ENCODE peak calls at places on chromosome 10, in five cellular contexts. K, Y, J, R and O are unnamed samples.

GRCh38 chr10:96690755-96691730 is 29.3 kb downstream of the PIK3AP1 start:
- DNase-seq in Y (no peak), K (no peak), J (peak), R (no peak), O (no peak)

GRCh38 chr10:26746111-26746510 is 48.6 kb downstream of the PDSS1 start:
- DNase-seq in K (no peak), R (no peak), Y (no peak), J (no peak), O (no peak)

GRCh38 chr10:80322158-80322557 is 32.7 kb upstream of the MAT1A start:
- DNase-seq in K (no peak), Y (no peak), J (no peak), R (no peak), O (no peak)

GRCh38 chr10:49009231-49009979 is 69.8 kb upstream of the LRRC18 start:
- DNase-seq in Y (no peak), R (no peak), K (no peak), J (no peak), O (no peak)

GRCh38 chr10:73517166-73517888 is 21.5 kb upstream of the PPP3CB start:
- DNase-seq in Y (no peak), R (no peak), K (no peak), J (no peak), O (no peak)

GRCh38 chr10:71598673-71599072 is 120.9 kb downstream of the C10orf105 start:
- DNase-seq in K (no peak), Y (no peak), R (no peak), J (no peak), O (no peak)

GRCh38 chr10:29608062-29608461 is 26.7 kb downstream of the SVIL start:
- DNase-seq in K (no peak), Y (no peak), R (no peak), J (no peak), O (no peak)

GRCh38 chr10:4851846-4852245 is 25.8 kb downstream of the AKR1E2 start:
- DNase-seq in K (no peak), Y (no peak), J (no peak), R (no peak), O (no peak)

GRCh38 chr10:78336402-78336791 is 302.7 kb downstream of the RPS24 start:
- DNase-seq in K (no peak), R (no peak), Y (no peak), J (no peak), O (peak)

GRCh38 chr10:3122486-3123205 is 49.9 kb downstream of the PITRM1 start:
- DNase-seq in J (no peak), K (no peak), R (no peak), Y (no peak), O (no peak)

GRCh38 chr10:47294057-47294456 is 5.9 kb upstream of the GDF10 start:
- DNase-seq in K (no peak), J (no peak), R (no peak), Y (no peak), O (no peak)

GRCh38 chr10:79444243-79445119 is 943 bp downstream of the ZCCHC24 start:
- DNase-seq in R (peak), Y (peak), J (peak), K (peak), O (no peak)

GRCh38 chr10:103797857-103798256 is 57.5 kb downstream of the SH3PXD2A start:
- DNase-seq in J (no peak), R (no peak), K (no peak), Y (no peak), O (no peak)

GRCh38 chr10:92240289-92241157 is 50.4 kb downstream of the CPEB3 start:
- DNase-seq in K (no peak), R (peak), Y (peak), J (peak), O (no peak)

GRCh38 chr10:71975891-71976725 is 11.9 kb downstream of the CHST3 start:
- DNase-seq in R (no peak), K (no peak), J (no peak), Y (no peak), O (no peak)

GRCh38 chr10:71597821-71598498 is 121.6 kb downstream of the C10orf105 start:
- DNase-seq in R (no peak), K (no peak), Y (no peak), J (no peak), O (no peak)

GRCh38 chr10:100306861-100307260 is 20.4 kb upstream of the BLOC1S2 start:
- DNase-seq in J (no peak), Y (no peak), K (no peak), R (no peak), O (no peak)

GRCh38 chr10:75853085-75853484 is 421.7 kb downstream of the LRMDA start:
- DNase-seq in Y (no peak), J (no peak), R (no peak), K (no peak), O (no peak)

GRCh38 chr10:95171336-95171735 is 22.7 kb upstream of the ACSM6 start:
- DNase-seq in J (no peak), R (no peak), Y (no peak), K (no peak), O (no peak)

GRCh38 chr10:91521444-91521843 is 111.3 kb downstream of the HECTD2 start:
- DNase-seq in Y (no peak), J (no peak), K (no peak), R (no peak), O (no peak)

GRCh38 chr10:109889867-109890266 is 33.4 kb downstream of the XPNPEP1 start:
- DNase-seq in R (no peak), J (no peak), K (no peak), Y (no peak), O (peak)

GRCh38 chr10:131132681-131133080 is 178.8 kb downstream of the TCERG1L start:
- DNase-seq in Y (no peak), K (no peak), R (no peak), J (no peak), O (no peak)

GRCh38 chr10:13830385-13830784 is 243.6 kb downstream of the PRPF18 start:
- DNase-seq in Y (no peak), K (no peak), J (no peak), R (no peak), O (no peak)

GRCh38 chr10:34698979-34699378 is 116.1 kb downstream of the PARD3 start:
- DNase-seq in Y (no peak), J (no peak), R (no peak), K (no peak), O (no peak)

GRCh38 chr10:66980276-66980675 is 54.4 kb downstream of the LRRTM3 start:
- DNase-seq in R (no peak), Y (no peak), J (no peak), K (no peak), O (no peak)

GRCh38 chr10:72083234-72084093 is 4.9 kb downstream of the SPOCK2 start:
- DNase-seq in Y (no peak), K (no peak), R (no peak), J (no peak), O (no peak)

GRCh38 chr10:14570800-14571199 is 203.9 kb downstream of the FAM107B start:
- DNase-seq in Y (no peak), J (no peak), K (no peak), R (no peak), O (no peak)

GRCh38 chr10:69498711-69499471 is 47.6 kb downstream of the TSPAN15 start:
- DNase-seq in K (no peak), R (no peak), Y (no peak), J (no peak), O (no peak)

GRCh38 chr10:108204528-108205313 is 1040.2 kb upstream of the SORCS1 start:
- DNase-seq in R (peak), Y (peak), J (peak), K (no peak), O (no peak)

GRCh38 chr10:88386878-88387773 is 196.0 kb downstream of the RNLS start:
- DNase-seq in Y (peak), R (no peak), K (no peak), J (no peak), O (no peak)